ENCODE peak calls at places on chromosomes 7 and 10, in five cellular contexts. Y is CD8-positive, alpha-beta T cell; R is neural crest cell; D is LNCaP clone FGC; G is osteocyte. T is an unnamed sample.

GRCh38 chr7:27064169-27064568 is 31.6 kb downstream of the HOXA1 start:
- DNase-seq in Y (no peak), R (no peak), D (no peak), G (no peak), T (no peak)

GRCh38 chr7:157224627-157225026 is 85.9 kb downstream of the UBE3C start:
- DNase-seq in Y (no peak), R (no peak), D (peak), G (no peak), T (no peak)

GRCh38 chr10:88154596-88155250 is 291.3 kb downstream of the PTEN start:
- DNase-seq in Y (no peak), R (no peak), D (no peak), G (no peak), T (no peak)

GRCh38 chr10:6017781-6018354 is 40.5 kb upstream of the IL15RA start:
- DNase-seq in Y (no peak), R (no peak), D (no peak), G (no peak), T (no peak)

GRCh38 chr10:130938051-130938450 is 373.5 kb downstream of the TCERG1L start:
- DNase-seq in Y (no peak), R (no peak), D (no peak), G (no peak), T (no peak)

GRCh38 chr7:24751484-24751883 is 5.8 kb downstream of the GSDME start:
- DNase-seq in Y (no peak), R (no peak), D (no peak), G (no peak), T (no peak)

GRCh38 chr10:21860718-21861117 is 142.8 kb downstream of the DNAJC1 start:
- DNase-seq in Y (no peak), R (no peak), D (no peak), G (no peak), T (no peak)

GRCh38 chr10:10533417-10533816 is 484.3 kb upstream of the CELF2 start:
- DNase-seq in Y (no peak), R (no peak), D (no peak), G (no peak), T (no peak)

GRCh38 chr10:119131512-119132240 is 27.8 kb downstream of the DENND10 start:
- DNase-seq in Y (no peak), R (no peak), D (no peak), G (no peak), T (no peak)

GRCh38 chr10:82934429-82934828 is 1059.4 kb downstream of the NRG3 start:
- DNase-seq in Y (no peak), R (no peak), D (peak), G (no peak), T (no peak)

GRCh38 chr7:158265743-158266080 is 321.9 kb downstream of the PTPRN2 start:
- DNase-seq in Y (no peak), R (no peak), D (no peak), G (no peak), T (no peak)

GRCh38 chr10:90197766-90198165 is 496.4 kb downstream of the KIF20B start:
- DNase-seq in Y (no peak), R (no peak), D (no peak), G (no peak), T (no peak)

GRCh38 chr7:33710608-33711007 is 194.7 kb upstream of the BMPER start:
- DNase-seq in Y (no peak), R (no peak), D (no peak), G (peak), T (no peak)

GRCh38 chr7:134905375-134905774 is 80.9 kb upstream of the AGBL3 start:
- DNase-seq in Y (no peak), R (no peak), D (no peak), G (no peak), T (no peak)

GRCh38 chr10:49552277-49552676 is 13.4 kb upstream of the ERCC6 start:
- DNase-seq in Y (no peak), R (no peak), D (no peak), G (no peak), T (no peak)

GRCh38 chr7:158935062-158935461 is 78.7 kb downstream of the DYNC2I1 start:
- DNase-seq in Y (no peak), R (no peak), D (no peak), G (peak), T (no peak)

GRCh38 chr10:105952153-105952552 is 1212.4 kb downstream of the SORCS1 start:
- DNase-seq in Y (no peak), R (no peak), D (no peak), G (no peak), T (no peak)

GRCh38 chr10:43772191-43772590 is 123.5 kb upstream of the ZNF32 start:
- DNase-seq in Y (no peak), R (no peak), D (no peak), G (no peak), T (no peak)

GRCh38 chr7:106023369-106024322 is 60.6 kb downstream of the CDHR3 start:
- DNase-seq in Y (no peak), R (no peak), D (no peak), G (no peak), T (no peak)

GRCh38 chr7:100864263-100864845 is 2.8 kb upstream of the TRIP6 start:
- DNase-seq in Y (no peak), R (no peak), D (no peak), G (no peak), T (no peak)

GRCh38 chr10:75585294-75585693 is 153.9 kb downstream of the LRMDA start:
- DNase-seq in Y (no peak), R (no peak), D (no peak), G (no peak), T (no peak)
- TF ChIP-seq CTCF in Y (no peak), R (no peak), D (no peak), G (no peak), T (no peak)

GRCh38 chr7:454356-455109 is 65.1 kb downstream of the PDGFA start:
- DNase-seq in Y (no peak), R (no peak), D (no peak), G (no peak), T (no peak)
- TF ChIP-seq CTCF in Y (no peak), R (no peak), D (no peak), G (no peak), T (no peak)

DNA sequence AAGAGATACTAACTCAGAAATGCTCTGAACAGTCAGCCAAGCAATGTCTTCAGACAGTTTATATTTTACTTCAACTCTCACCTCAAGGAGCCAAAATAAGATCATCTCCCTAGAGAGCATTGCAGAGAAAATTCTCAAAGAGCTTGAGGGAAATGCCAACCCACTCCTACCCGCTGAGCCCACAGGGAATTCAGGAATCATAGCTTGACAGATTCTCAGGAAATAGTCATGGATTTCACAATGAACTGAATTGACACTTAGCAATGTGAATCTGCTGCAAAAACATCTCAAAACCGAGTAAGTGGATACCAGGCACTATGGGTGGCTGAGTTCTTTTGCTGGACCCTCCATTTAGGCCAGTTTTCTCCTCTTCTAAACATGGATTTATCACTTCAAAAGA is 9.8 kb upstream of the PLAC9 start:
- DNase-seq in Y (no peak), R (no peak), D (no peak), G (no peak), T (no peak)
- TF ChIP-seq CTCF in Y (no peak), R (no peak), D (no peak), G (no peak), T (no peak)

GRCh38 chr10:70267161-70267933 is 16.5 kb downstream of the NPFFR1 start:
- DNase-seq in Y (peak), R (no peak), D (no peak), G (no peak), T (no peak)
- TF ChIP-seq CTCF in Y (no peak), R (peak), D (peak), G (peak), T (peak)

DNA sequence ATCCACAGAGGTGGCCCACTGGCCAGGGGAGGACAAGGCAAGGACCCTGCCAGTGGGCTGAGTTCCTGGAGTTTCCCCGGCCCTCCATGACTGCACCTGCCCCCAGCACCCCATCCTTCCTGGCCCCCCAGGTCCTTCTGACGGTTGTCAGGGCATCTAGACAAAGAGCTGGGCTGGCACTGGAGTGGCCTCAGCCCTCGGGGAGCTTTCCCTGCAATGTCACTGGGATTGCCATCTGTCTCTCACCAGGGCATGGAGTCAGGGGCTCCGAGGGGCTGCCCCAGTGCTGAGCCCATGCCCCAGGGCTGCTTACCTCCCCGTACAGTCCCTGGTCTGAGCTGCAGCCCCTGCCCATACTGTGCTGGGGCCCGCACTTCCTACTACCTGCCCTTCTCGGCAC is 446.5 kb upstream of the MKI67 start:
- DNase-seq in Y (no peak), R (no peak), D (no peak), G (peak), T (no peak)
- TF ChIP-seq CTCF in Y (no peak), R (no peak), D (no peak), G (no peak), T (no peak)

GRCh38 chr10:103044942-103045489 is 126.9 kb downstream of the CNNM2 start:
- DNase-seq in Y (no peak), R (no peak), D (no peak), G (no peak), T (no peak)
- TF ChIP-seq CTCF in Y (no peak), R (no peak), D (no peak), G (no peak), T (no peak)

GRCh38 chr7:42029405-42029804 is 207.6 kb downstream of the GLI3 start:
- DNase-seq in Y (no peak), R (no peak), D (no peak), G (no peak), T (no peak)

GRCh38 chr7:42035205-42035604 is 201.8 kb downstream of the GLI3 start:
- DNase-seq in Y (no peak), R (no peak), D (no peak), G (no peak), T (no peak)
- TF ChIP-seq CTCF in Y (no peak), R (no peak), D (no peak), G (no peak), T (no peak)

GRCh38 chr7:99500637-99501009 is 542 bp upstream of the ZNF394 start:
- DNase-seq in Y (no peak), R (no peak), D (no peak), G (no peak), T (no peak)
- TF ChIP-seq CTCF in Y (no peak), R (no peak), D (no peak), G (no peak), T (no peak)

T was measured in type B pancreatic cell.